ENCODE peak calls at places on chromosomes 11 and 22, in seven cellular contexts. K is neuronal stem cell, A is PC-3, P is PC-9, N is fibroblast of lung, R is GM23248, V is HCT116. F is an unnamed sample.

GRCh38 chr11:124800226-124800929 is at the start of gene MSANTD2:
- DNase-seq in N (peak), K (peak), V (peak), A (peak), R (peak), P (peak), F (peak)

GRCh38 chr11:7573558-7574296 is 59.9 kb downstream of the PPFIBP2 start:
- DNase-seq in R (no peak), V (no peak), K (no peak), A (no peak), N (no peak), P (peak), F (peak)

GRCh38 chr11:106695506-106695905 is 322.8 kb downstream of the GUCY1A2 start:
- DNase-seq in P (no peak), K (no peak), A (peak), R (peak), V (no peak), N (peak), F (no peak)

GRCh38 chr22:49983148-49984042 is 22.8 kb downstream of the PIM3 start:
- DNase-seq in V (no peak), R (no peak), A (no peak), P (no peak), N (no peak), K (no peak), F (peak)

GRCh38 chr11:45252877-45253276 is 33.3 kb downstream of the SYT13 start:
- DNase-seq in R (peak), K (no peak), V (no peak), P (no peak), N (no peak), A (no peak), F (no peak)

GRCh38 chr11:81869337-81870065 is 864.2 kb downstream of the FAM181B start:
- DNase-seq in K (no peak), V (no peak), N (peak), A (no peak), P (no peak), R (no peak), F (no peak)

GRCh38 chr22:43001271-43002197 is 13.4 kb downstream of the PACSIN2 start:
- DNase-seq in N (peak), P (no peak), K (no peak), A (no peak), V (no peak), R (peak), F (no peak)

GRCh38 chr11:33701302-33701701 is 676 bp upstream of the C11orf91 start:
- DNase-seq in V (no peak), A (peak), N (peak), R (peak), K (no peak), P (no peak), F (no peak)

GRCh38 chr11:19441752-19442553 is 201.2 kb upstream of the E2F8 start:
- DNase-seq in K (no peak), R (peak), N (peak), A (peak), V (peak), P (peak), F (no peak)

GRCh38 chr11:6828103-6828502 is 17.4 kb upstream of the OR10A5 start:
- DNase-seq in R (no peak), P (no peak), K (no peak), V (no peak), N (no peak), A (no peak), F (no peak)

GRCh38 chr11:2443406-2443805 is 908 bp downstream of the TRPM5 start:
- DNase-seq in K (no peak), V (no peak), N (no peak), P (no peak), A (no peak), R (no peak), F (no peak)

GRCh38 chr22:25702046-25702445 is 39.9 kb upstream of the MYO18B start:
- DNase-seq in K (no peak), N (peak), P (no peak), A (peak), R (peak), V (no peak), F (no peak)

GRCh38 chr22:44515779-44516178 is 17.7 kb upstream of the RTL6 start:
- DNase-seq in K (no peak), R (no peak), V (no peak), A (no peak), N (no peak), P (no peak), F (no peak)

GRCh38 chr22:20987375-20987774 is 5.3 kb downstream of the LZTR1 start:
- DNase-seq in P (no peak), A (no peak), K (no peak), N (no peak), V (no peak), R (no peak), F (no peak)

GRCh38 chr22:37282385-37282677 is at the start of gene CYTH4:
- DNase-seq in P (peak), R (no peak), A (peak), N (no peak), V (no peak), K (no peak), F (no peak)

GRCh38 chr11:2796091-2796490 is 89.5 kb downstream of the CDKN1C start:
- DNase-seq in A (no peak), V (no peak), N (no peak), K (no peak), P (no peak), R (no peak), F (no peak)

GRCh38 chr11:117902001-117902855 is 25.8 kb upstream of the FXYD6 start:
- DNase-seq in A (no peak), P (no peak), R (no peak), V (no peak), N (no peak), K (no peak), F (no peak)

DNA sequence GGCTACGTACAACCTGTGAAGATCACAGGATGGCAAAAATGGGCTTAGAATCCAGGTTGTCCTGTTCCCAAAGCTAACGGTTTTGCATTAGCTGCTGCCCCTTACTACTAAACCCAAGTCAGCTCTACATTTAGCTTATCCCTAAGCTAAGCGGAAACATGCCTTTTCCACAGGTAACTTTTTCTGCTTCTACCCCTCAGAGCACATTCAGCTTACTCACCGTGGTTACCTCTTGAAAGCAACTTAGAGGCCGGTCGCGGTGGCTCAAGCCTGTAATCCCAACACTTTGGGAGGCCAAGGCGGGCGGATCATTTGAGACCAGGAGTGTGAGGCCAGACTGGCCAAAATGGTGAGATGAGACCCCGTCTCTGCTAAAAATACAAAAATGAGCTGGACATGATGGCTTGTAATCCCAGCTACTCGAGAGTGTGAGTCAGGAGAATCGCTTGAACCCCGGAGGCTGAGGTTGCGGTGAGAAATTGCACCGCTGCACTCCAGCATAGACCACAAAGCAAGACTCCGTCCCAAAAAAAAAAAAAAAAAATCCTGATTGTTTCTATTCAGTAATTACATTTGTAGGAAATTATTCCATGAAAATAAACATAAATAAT is 790 bp upstream of the TMEM41B start:
- DNase-seq in R (no peak), N (no peak), K (no peak), A (no peak), V (no peak), P (no peak), F (no peak)
- H2AFZ ChIP-seq in R (peak), N (peak), K (peak), A (peak), V (no peak), P (peak), F (peak)

DNA sequence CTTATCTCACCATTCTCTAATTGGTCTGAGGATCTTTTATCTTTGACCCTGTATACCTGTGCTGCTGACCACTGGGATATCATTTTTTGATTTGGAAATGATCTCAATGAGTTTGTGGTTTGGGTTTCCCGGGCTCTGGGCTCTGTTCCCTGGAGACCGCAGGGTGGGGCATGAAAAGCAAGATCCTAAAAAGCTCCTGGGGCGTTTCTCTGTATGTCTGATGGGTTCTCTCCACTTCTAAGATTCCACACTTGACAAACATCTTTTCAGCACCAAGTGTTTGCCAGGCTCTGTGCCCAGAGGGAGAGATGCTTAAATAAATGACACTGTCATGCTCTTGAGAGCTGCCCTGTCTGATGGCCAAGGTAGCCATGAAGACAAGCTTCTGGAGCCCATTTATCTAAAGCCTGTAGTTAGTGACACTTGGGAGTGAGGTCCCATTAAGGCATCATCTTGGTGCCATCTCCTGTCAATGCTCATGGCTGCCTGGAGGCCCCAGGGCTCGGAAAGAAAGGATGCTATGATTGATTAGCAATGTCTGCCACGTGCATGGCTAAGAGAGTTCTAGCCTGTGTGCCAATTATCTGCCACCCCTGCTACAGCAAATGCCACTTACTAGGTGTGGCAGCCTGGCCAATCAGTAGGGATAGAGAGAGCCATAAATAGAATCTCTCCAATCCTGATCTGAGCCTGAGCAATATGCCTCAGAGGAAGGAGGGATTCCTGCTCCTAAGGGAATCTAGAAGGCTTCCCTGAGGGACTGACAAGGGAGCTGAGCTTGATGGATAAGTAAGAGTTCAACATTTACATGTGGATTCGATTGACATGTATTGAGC is 531.6 kb downstream of the MN1 start:
- DNase-seq in P (no peak), K (no peak), V (no peak), N (no peak), A (no peak), R (no peak), F (no peak)
- H2AFZ ChIP-seq in P (no peak), K (no peak), V (no peak), N (no peak), A (no peak), R (no peak), F (no peak)

GRCh38 chr11:17259519-17259918 is 17.0 kb upstream of the NUCB2 start:
- DNase-seq in P (no peak), A (peak), R (no peak), K (no peak), V (no peak), N (no peak), F (no peak)

GRCh38 chr11:17258670-17259069 is 17.9 kb upstream of the NUCB2 start:
- DNase-seq in A (no peak), K (no peak), N (no peak), V (no peak), P (no peak), R (no peak), F (no peak)

GRCh38 chr11:17257200-17257599 is 19.3 kb upstream of the NUCB2 start:
- DNase-seq in P (no peak), N (peak), R (peak), K (no peak), A (peak), V (no peak), F (no peak)

GRCh38 chr11:17259931-17260499 is 16.5 kb upstream of the NUCB2 start:
- DNase-seq in R (peak), V (no peak), P (no peak), K (no peak), N (peak), A (no peak), F (no peak)

GRCh38 chr11:17256512-17256911 is 20.0 kb upstream of the NUCB2 start:
- DNase-seq in N (peak), R (peak), V (no peak), K (no peak), P (no peak), A (peak), F (no peak)
- H2AFZ ChIP-seq in N (no peak), R (peak), V (no peak), K (no peak), P (no peak), A (no peak), F (no peak)

DNA sequence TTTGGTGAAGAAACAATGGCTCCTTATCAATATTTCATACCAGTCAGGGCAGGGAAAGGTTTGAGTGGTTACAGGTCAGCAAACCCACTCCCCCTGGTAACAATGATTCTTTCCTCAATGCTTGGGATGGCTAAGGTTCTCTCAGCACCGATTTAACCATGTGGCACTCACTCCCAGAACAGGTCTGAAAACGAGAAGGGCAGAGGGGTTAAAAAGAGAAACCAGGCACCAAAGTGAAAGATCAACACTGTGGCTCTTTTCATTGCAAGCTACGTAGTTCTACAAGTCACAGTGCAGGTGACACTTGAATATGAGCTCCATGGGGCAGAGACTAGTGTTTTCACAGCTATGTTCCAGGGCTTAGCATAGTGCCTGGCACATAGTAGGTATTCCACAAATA is 132.4 kb downstream of the PLEKHA7 start:
- DNase-seq in P (no peak), V (no peak), K (no peak), N (no peak), R (no peak), A (no peak), F (no peak)
- H2AFZ ChIP-seq in P (no peak), V (no peak), K (no peak), N (no peak), R (no peak), A (no peak), F (no peak)

DNA sequence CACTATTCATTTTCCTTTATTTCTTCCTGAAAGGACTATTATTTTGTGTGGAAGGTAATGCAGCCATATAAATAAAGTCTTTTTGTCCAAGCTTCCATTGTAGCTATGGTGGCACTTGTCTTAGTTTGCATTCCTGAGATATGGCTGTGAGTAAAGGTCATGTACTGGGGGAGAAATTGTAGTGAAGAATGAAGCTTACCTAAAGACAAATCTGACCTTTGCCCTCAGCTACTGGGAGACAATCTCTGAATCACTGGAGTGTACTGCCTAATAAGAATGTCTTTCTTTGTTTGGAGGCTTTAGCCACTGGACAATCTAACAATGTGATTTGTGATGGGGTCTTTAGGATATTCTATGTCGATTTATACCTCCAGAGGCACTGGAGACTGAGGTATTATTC is 39.7 kb upstream of the OR5AK2 start:
- DNase-seq in V (no peak), R (no peak), K (no peak), A (no peak), P (no peak), N (no peak), F (no peak)
- H2AFZ ChIP-seq in V (no peak), R (no peak), K (no peak), A (no peak), P (no peak), N (no peak), F (no peak)

F was measured in GM23338.